ENCODE peak calls at places on chromosomes 4 and X, in seven cellular contexts. P is colonic mucosa; U is CD8-positive, alpha-beta T cell; S is mammary epithelial cell; J is AG04450; R is OCI-LY7; N is body of pancreas. K is an unnamed sample.

GRCh38 chrX:25131055-25131454 is 115.3 kb upstream of the ARX start:
- DNase-seq in N (no peak), R (no peak), U (no peak), P (no peak), S (peak; percentile 32), J (no peak), K (no peak)

GRCh38 chr4:65669008-65669971 is 999 bp downstream of the EPHA5 start:
- DNase-seq in J (no peak), U (no peak), N (no peak), S (no peak), P (no peak), R (no peak), K (no peak)

GRCh38 chrX:153726286-153727107 is 1.8 kb downstream of the ABCD1 start:
- DNase-seq in J (no peak), P (peak; percentile 70), N (peak; percentile 74), S (no peak), U (peak; percentile 21), R (peak; percentile 86), K (no peak)

GRCh38 chrX:139639253-139639652 is 68.7 kb downstream of the MCF2 start:
- DNase-seq in J (no peak), R (no peak), P (no peak), S (no peak), N (no peak), U (no peak), K (no peak)

GRCh38 chr4:105387466-105387865 is 86.4 kb downstream of the PPA2 start:
- DNase-seq in U (no peak), P (no peak), N (no peak), S (no peak), J (no peak), R (no peak), K (no peak)

GRCh38 chr4:122798917-122799316 is 27.7 kb upstream of the FGF2 start:
- DNase-seq in N (no peak), R (no peak), J (no peak), S (no peak), U (no peak), P (no peak), K (no peak)

GRCh38 chr4:5055411-5055810 is 4.1 kb downstream of the STK32B start:
- DNase-seq in P (no peak), S (no peak), J (no peak), R (no peak), U (no peak), N (no peak), K (no peak)

GRCh38 chr4:64584981-64585557 is 175.8 kb upstream of the TECRL start:
- DNase-seq in N (peak; percentile 21), U (no peak), R (peak; percentile 55), P (no peak), J (no peak), S (peak; percentile 11), K (peak; percentile 2)

GRCh38 chrX:42615161-42615563 is 162.8 kb downstream of the PPP1R2C start:
- DNase-seq in R (peak; percentile 32), J (no peak), S (peak; percentile 36), U (no peak), P (peak; percentile 73), N (no peak), K (no peak)

GRCh38 chrX:110852180-110852579 is 56.6 kb upstream of the CHRDL1 start:
- DNase-seq in R (peak; percentile 1), U (no peak), P (no peak), J (no peak), N (no peak), S (no peak), K (no peak)

GRCh38 chr4:613126-613525 is 12.2 kb upstream of the PDE6B start:
- DNase-seq in J (no peak), R (no peak), P (no peak), S (no peak), U (no peak), N (no peak), K (no peak)

GRCh38 chr4:175419120-175419774 is 392.8 kb downstream of the GPM6A start:
- DNase-seq in J (peak; percentile 77), U (no peak), S (peak; percentile 82), N (no peak), P (no peak), R (no peak), K (no peak)

GRCh38 chr4:39304651-39305050 is 61.5 kb downstream of the RFC1 start:
- DNase-seq in R (no peak), J (no peak), S (no peak), U (no peak), P (no peak), N (no peak), K (no peak)

GRCh38 chrX:28552322-28552721 is 34.9 kb upstream of the IL1RAPL1 start:
- DNase-seq in N (no peak), J (no peak), R (no peak), S (no peak), U (no peak), P (no peak), K (no peak)

GRCh38 chrX:134999469-134999868 is 8.7 kb downstream of the SMIM10 start:
- DNase-seq in P (no peak), N (no peak), S (peak; percentile 19), U (no peak), R (peak; percentile 15), J (no peak), K (no peak)

GRCh38 chrX:17590892-17591740 is 146.2 kb upstream of the SCML1 start:
- DNase-seq in N (peak; percentile 54), P (peak; percentile 64), S (peak; percentile 64), R (peak; percentile 11), U (peak; percentile 11), J (no peak), K (no peak)

GRCh38 chrX:69759921-69760625 is 144.2 kb downstream of the EDA start:
- DNase-seq in J (no peak), R (no peak), N (no peak), P (no peak), U (no peak), S (no peak), K (no peak)

GRCh38 chr4:74428278-74428677 is 16.7 kb upstream of the AREG start:
- DNase-seq in S (peak; percentile 89), P (no peak), N (no peak), J (no peak), R (no peak), U (no peak), K (no peak)

GRCh38 chrX:115029869-115030564 is 12.6 kb upstream of the IL13RA2 start:
- DNase-seq in S (no peak), J (no peak), N (no peak), P (no peak), U (no peak), R (no peak), K (no peak)

GRCh38 chr4:153233761-153234371 is 29.6 kb downstream of the TRIM2 start:
- DNase-seq in U (no peak), S (peak; percentile 92), J (no peak), P (peak; percentile 38), N (peak; percentile 53), R (no peak), K (peak; percentile 86)

GRCh38 chr4:84496356-84497219 is 2.5 kb downstream of the NKX6-1 start:
- DNase-seq in J (no peak), R (no peak), N (peak; percentile 25), S (no peak), P (no peak), U (no peak), K (no peak)

GRCh38 chrX:104419211-104419610 is 146.8 kb upstream of the IL1RAPL2 start:
- DNase-seq in P (no peak), J (no peak), R (no peak), S (peak; percentile 85), N (no peak), U (no peak), K (no peak)

GRCh38 chr4:10697071-10697470 is 12.5 kb upstream of the CLNK start:
- DNase-seq in R (no peak), N (no peak), S (no peak), U (no peak), P (no peak), J (no peak), K (no peak)

GRCh38 chr4:63632858-63633257 is 776.4 kb downstream of the TECRL start:
- DNase-seq in U (no peak), S (no peak), P (no peak), N (no peak), R (no peak), J (no peak), K (no peak)

GRCh38 chr4:87005690-87006461 is 71.1 kb downstream of the AFF1 start:
- DNase-seq in N (no peak), J (no peak), R (peak; percentile 43), P (peak; percentile 44), S (no peak), U (peak; percentile 11), K (no peak)

GRCh38 chrX:1749499-1749898 is 134.6 kb downstream of the ASMT start:
- DNase-seq in J (no peak), U (no peak), N (no peak), R (no peak), P (no peak), S (no peak), K (no peak)
- TF ChIP-seq CTCF in J (no peak), U (no peak), N (no peak), R (peak; percentile 47), P (no peak), S (no peak), K (no peak)

DNA sequence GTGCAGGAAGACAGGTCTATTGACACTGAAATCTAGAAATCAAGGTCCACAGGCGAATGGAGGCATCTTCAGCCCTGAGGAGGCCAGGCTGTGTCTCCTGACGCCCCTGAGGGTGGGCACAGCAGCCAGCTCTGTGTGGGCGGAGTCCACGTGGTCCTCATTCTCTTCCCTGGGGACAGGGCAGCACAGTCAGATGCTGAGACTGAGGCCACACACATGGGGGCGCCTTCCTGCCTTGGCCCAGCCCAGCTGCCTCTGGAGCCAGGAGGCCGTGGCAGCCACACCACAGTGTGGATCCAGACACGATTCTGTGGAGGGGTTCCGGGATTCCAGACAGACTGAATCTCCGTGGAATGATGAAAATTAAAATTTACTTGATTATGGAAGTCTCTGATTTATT is 20.8 kb downstream of the FGFR3 start:
- DNase-seq in U (no peak), S (no peak), J (no peak), P (no peak), R (no peak), N (no peak), K (no peak)
- TF ChIP-seq CTCF in U (no peak), S (no peak), J (no peak), P (no peak), R (peak; percentile 31), N (no peak), K (no peak)

GRCh38 chr4:117678861-117679260 is 355.4 kb upstream of the NDST3 start:
- DNase-seq in U (no peak), N (no peak), J (no peak), S (no peak), P (no peak), R (no peak), K (no peak)
- TF ChIP-seq CTCF in U (no peak), N (no peak), J (no peak), S (no peak), P (no peak), R (no peak), K (no peak)

DNA sequence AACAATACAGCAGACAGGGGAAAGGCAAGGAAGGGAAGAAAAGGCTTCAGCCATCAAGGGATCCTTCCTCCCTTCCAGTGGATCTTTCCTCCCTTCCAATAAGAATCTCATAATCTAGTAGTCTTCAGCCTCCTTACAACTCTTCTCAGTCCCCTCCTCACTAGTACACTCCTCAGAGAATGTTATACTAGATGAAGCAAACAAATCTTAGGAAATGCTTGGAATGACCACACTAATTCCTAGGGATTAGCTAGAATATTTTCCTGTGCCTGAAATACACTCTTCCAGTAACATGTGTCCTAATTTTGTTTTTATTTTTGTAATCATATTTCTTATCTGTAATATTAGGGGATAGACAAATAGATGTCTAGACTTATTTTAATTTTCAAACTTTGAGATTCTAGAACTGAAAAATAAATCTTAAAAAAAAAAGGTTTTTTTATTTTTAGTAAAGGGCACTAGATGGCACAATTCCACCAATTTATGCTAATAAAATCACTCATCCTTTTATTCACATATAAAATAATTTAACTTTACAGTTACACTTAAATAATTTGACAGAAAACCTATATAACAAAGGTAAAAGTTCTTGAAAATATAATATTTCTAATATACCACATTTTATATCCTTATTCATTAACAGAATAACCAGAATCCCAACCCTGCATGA is 7.0 kb upstream of the STPG2 start:
- DNase-seq in P (no peak), R (no peak), J (no peak), S (no peak), U (no peak), N (no peak), K (no peak)
- TF ChIP-seq CTCF in P (no peak), R (peak; percentile 75), J (peak; percentile 28), S (no peak), U (peak; percentile 44), N (peak; percentile 11), K (no peak)

K was measured in HFF-Myc.